ENCODE peak calls at places on chromosomes 2 and 18, in eight cellular contexts. One of them, this sample, is unnamed.

GRCh38 chr2:155218292-155218924 is 519.9 kb downstream of the KCNJ3 start:
- DNase-seq in endothelial cell: no peak
- DNase-seq in MCF 10A: no peak
- DNase-seq in GM23338: no peak
- DNase-seq in esophagus squamous epithelium: no peak
- DNase-seq in lower leg skin: no peak
- DNase-seq in mammary epithelial cell: no peak
- DNase-seq in CD8-positive, alpha-beta T cell: no peak
- DNase-seq in this sample: no peak

GRCh38 chr2:200189964-200190363 is 116.5 kb upstream of the SPATS2L start:
- DNase-seq in lower leg skin: no peak
- DNase-seq in CD8-positive, alpha-beta T cell: no peak
- DNase-seq in endothelial cell: no peak
- DNase-seq in MCF 10A: no peak
- DNase-seq in GM23338: no peak
- DNase-seq in esophagus squamous epithelium: no peak
- DNase-seq in mammary epithelial cell: peak; percentile 8
- DNase-seq in this sample: no peak

GRCh38 chr2:190744041-190744440 is 95.2 kb downstream of the NAB1 start:
- DNase-seq in mammary epithelial cell: no peak
- DNase-seq in CD8-positive, alpha-beta T cell: no peak
- DNase-seq in endothelial cell: no peak
- DNase-seq in GM23338: no peak
- DNase-seq in MCF 10A: no peak
- DNase-seq in lower leg skin: no peak
- DNase-seq in esophagus squamous epithelium: no peak
- DNase-seq in this sample: no peak

GRCh38 chr18:24991220-24991575 is 360.8 kb downstream of the ZNF521 start:
- DNase-seq in esophagus squamous epithelium: no peak
- DNase-seq in lower leg skin: no peak
- DNase-seq in endothelial cell: no peak
- DNase-seq in GM23338: no peak
- DNase-seq in CD8-positive, alpha-beta T cell: no peak
- DNase-seq in mammary epithelial cell: no peak
- DNase-seq in MCF 10A: no peak
- DNase-seq in this sample: no peak

GRCh38 chr2:25331686-25332365 is 9.9 kb downstream of the DNMT3A start:
- DNase-seq in lower leg skin: no peak
- DNase-seq in mammary epithelial cell: peak; percentile 22
- DNase-seq in endothelial cell: no peak
- DNase-seq in CD8-positive, alpha-beta T cell: no peak
- DNase-seq in MCF 10A: no peak
- DNase-seq in GM23338: no peak
- DNase-seq in esophagus squamous epithelium: no peak
- DNase-seq in this sample: no peak

GRCh38 chr18:65468881-65469280 is 281.9 kb upstream of the CDH7 start:
- DNase-seq in CD8-positive, alpha-beta T cell: no peak
- DNase-seq in esophagus squamous epithelium: no peak
- DNase-seq in lower leg skin: no peak
- DNase-seq in MCF 10A: no peak
- DNase-seq in mammary epithelial cell: no peak
- DNase-seq in GM23338: no peak
- DNase-seq in endothelial cell: no peak
- DNase-seq in this sample: no peak

GRCh38 chr2:218265626-218266025 is 4.3 kb downstream of the AAMP start:
- DNase-seq in endothelial cell: no peak
- DNase-seq in mammary epithelial cell: no peak
- DNase-seq in esophagus squamous epithelium: no peak
- DNase-seq in MCF 10A: no peak
- DNase-seq in CD8-positive, alpha-beta T cell: no peak
- DNase-seq in GM23338: no peak
- DNase-seq in lower leg skin: peak; percentile 82
- DNase-seq in this sample: no peak

GRCh38 chr18:1659190-1659589 is 754.5 kb downstream of the ADCYAP1 start:
- DNase-seq in mammary epithelial cell: no peak
- DNase-seq in GM23338: no peak
- DNase-seq in lower leg skin: no peak
- DNase-seq in CD8-positive, alpha-beta T cell: no peak
- DNase-seq in esophagus squamous epithelium: no peak
- DNase-seq in endothelial cell: no peak
- DNase-seq in MCF 10A: no peak
- DNase-seq in this sample: no peak

GRCh38 chr18:73462092-73462491 is 594.3 kb upstream of the NETO1 start:
- DNase-seq in lower leg skin: no peak
- DNase-seq in endothelial cell: no peak
- DNase-seq in CD8-positive, alpha-beta T cell: no peak
- DNase-seq in MCF 10A: peak; percentile 50
- DNase-seq in esophagus squamous epithelium: no peak
- DNase-seq in GM23338: no peak
- DNase-seq in mammary epithelial cell: peak; percentile 11
- DNase-seq in this sample: no peak

GRCh38 chr2:135029481-135030134 is 17.6 kb downstream of the MAP3K19 start:
- DNase-seq in mammary epithelial cell: no peak
- DNase-seq in GM23338: no peak
- DNase-seq in CD8-positive, alpha-beta T cell: no peak
- DNase-seq in esophagus squamous epithelium: no peak
- DNase-seq in MCF 10A: no peak
- DNase-seq in endothelial cell: no peak
- DNase-seq in lower leg skin: no peak
- DNase-seq in this sample: no peak

GRCh38 chr18:43681661-43682060 is 404.4 kb upstream of the SYT4 start:
- DNase-seq in esophagus squamous epithelium: no peak
- DNase-seq in mammary epithelial cell: no peak
- DNase-seq in endothelial cell: no peak
- DNase-seq in MCF 10A: no peak
- DNase-seq in lower leg skin: no peak
- DNase-seq in CD8-positive, alpha-beta T cell: no peak
- DNase-seq in GM23338: peak; percentile 16
- DNase-seq in this sample: no peak

GRCh38 chr2:72415781-72416180 is 268.1 kb upstream of the CYP26B1 start:
- DNase-seq in MCF 10A: no peak
- DNase-seq in GM23338: no peak
- DNase-seq in mammary epithelial cell: no peak
- DNase-seq in CD8-positive, alpha-beta T cell: no peak
- DNase-seq in endothelial cell: no peak
- DNase-seq in esophagus squamous epithelium: no peak
- DNase-seq in lower leg skin: no peak
- DNase-seq in this sample: no peak

GRCh38 chr2:101619191-101619591 is 78.3 kb upstream of the MAP4K4 start:
- DNase-seq in GM23338: no peak
- DNase-seq in CD8-positive, alpha-beta T cell: no peak
- DNase-seq in lower leg skin: no peak
- DNase-seq in endothelial cell: no peak
- DNase-seq in MCF 10A: peak; percentile 47
- DNase-seq in mammary epithelial cell: no peak
- DNase-seq in esophagus squamous epithelium: no peak
- DNase-seq in this sample: no peak

GRCh38 chr2:70767699-70768584 is at the start of gene ADD2:
- DNase-seq in endothelial cell: peak; percentile 75
- DNase-seq in MCF 10A: peak; percentile 33
- DNase-seq in mammary epithelial cell: peak; percentile 10
- DNase-seq in lower leg skin: no peak
- DNase-seq in GM23338: peak; percentile 83
- DNase-seq in esophagus squamous epithelium: no peak
- DNase-seq in CD8-positive, alpha-beta T cell: peak; percentile 41
- DNase-seq in this sample: peak; percentile 93

GRCh38 chr2:216991563-216991962 is 131.7 kb upstream of the TNP1 start:
- DNase-seq in endothelial cell: no peak
- DNase-seq in MCF 10A: no peak
- DNase-seq in lower leg skin: peak; percentile 93
- DNase-seq in esophagus squamous epithelium: no peak
- DNase-seq in GM23338: no peak
- DNase-seq in mammary epithelial cell: no peak
- DNase-seq in CD8-positive, alpha-beta T cell: no peak
- DNase-seq in this sample: no peak

GRCh38 chr2:226887940-226888339 is 52.1 kb downstream of the RHBDD1 start:
- DNase-seq in esophagus squamous epithelium: no peak
- DNase-seq in lower leg skin: no peak
- DNase-seq in CD8-positive, alpha-beta T cell: no peak
- DNase-seq in GM23338: no peak
- DNase-seq in mammary epithelial cell: no peak
- DNase-seq in endothelial cell: no peak
- DNase-seq in MCF 10A: no peak
- DNase-seq in this sample: no peak

GRCh38 chr18:27413495-27414401 is 228.6 kb upstream of the CHST9 start:
- DNase-seq in endothelial cell: no peak
- DNase-seq in esophagus squamous epithelium: no peak
- DNase-seq in lower leg skin: no peak
- DNase-seq in mammary epithelial cell: peak; percentile 80
- DNase-seq in CD8-positive, alpha-beta T cell: no peak
- DNase-seq in GM23338: no peak
- DNase-seq in MCF 10A: peak; percentile 79
- DNase-seq in this sample: no peak

GRCh38 chr18:39796413-39796812 is 2158.6 kb upstream of the PIK3C3 start:
- DNase-seq in CD8-positive, alpha-beta T cell: no peak
- DNase-seq in lower leg skin: no peak
- DNase-seq in mammary epithelial cell: peak; percentile 10
- DNase-seq in GM23338: no peak
- DNase-seq in esophagus squamous epithelium: no peak
- DNase-seq in endothelial cell: no peak
- DNase-seq in MCF 10A: no peak
- DNase-seq in this sample: no peak

GRCh38 chr2:111118455-111119003 is 2.2 kb upstream of the BCL2L11 start:
- DNase-seq in lower leg skin: peak; percentile 88
- DNase-seq in mammary epithelial cell: no peak
- DNase-seq in MCF 10A: no peak
- DNase-seq in endothelial cell: peak; percentile 23
- DNase-seq in esophagus squamous epithelium: no peak
- DNase-seq in GM23338: peak; percentile 53
- DNase-seq in CD8-positive, alpha-beta T cell: peak; percentile 6
- DNase-seq in this sample: peak; percentile 63

GRCh38 chr2:175539122-175539521 is 357.6 kb upstream of the ATP5MC3 start:
- DNase-seq in MCF 10A: no peak
- DNase-seq in CD8-positive, alpha-beta T cell: no peak
- DNase-seq in mammary epithelial cell: no peak
- DNase-seq in GM23338: no peak
- DNase-seq in esophagus squamous epithelium: no peak
- DNase-seq in lower leg skin: no peak
- DNase-seq in endothelial cell: no peak
- DNase-seq in this sample: no peak

GRCh38 chr2:14634223-14634884 is 1.8 kb downstream of the LRATD1 start:
- DNase-seq in lower leg skin: peak; percentile 96
- DNase-seq in mammary epithelial cell: peak; percentile 86
- DNase-seq in MCF 10A: peak; percentile 88
- DNase-seq in CD8-positive, alpha-beta T cell: no peak
- DNase-seq in endothelial cell: peak; percentile 90
- DNase-seq in GM23338: peak; percentile 89
- DNase-seq in esophagus squamous epithelium: no peak
- DNase-seq in this sample: peak; percentile 91
- TF ChIP-seq CTCF in lower leg skin: no peak
- TF ChIP-seq CTCF in mammary epithelial cell: peak; percentile 66
- TF ChIP-seq CTCF in MCF 10A: peak; percentile 72
- TF ChIP-seq CTCF in CD8-positive, alpha-beta T cell: no peak
- TF ChIP-seq CTCF in endothelial cell: peak; percentile 60
- TF ChIP-seq CTCF in GM23338: peak; percentile 76
- TF ChIP-seq CTCF in esophagus squamous epithelium: peak; percentile 58
- TF ChIP-seq CTCF in this sample: peak; percentile 74

DNA sequence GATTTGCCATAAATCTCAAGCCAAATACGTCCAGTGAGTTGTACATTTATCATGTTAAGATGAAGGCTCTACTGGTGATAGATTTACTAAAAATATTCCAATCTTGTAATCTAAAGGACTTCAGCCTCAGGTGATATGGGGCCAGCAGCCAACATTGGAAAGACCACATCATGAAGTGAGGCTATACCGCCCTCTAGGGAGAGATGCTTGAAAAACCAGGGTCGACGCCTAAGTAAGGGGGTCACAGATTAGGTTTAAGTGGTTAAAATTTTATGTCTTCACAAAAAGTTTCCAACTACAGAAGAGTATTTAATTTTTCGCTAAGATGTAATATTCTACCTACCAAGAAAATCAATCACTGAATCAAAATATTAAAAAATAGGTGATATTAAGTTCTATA is 33.3 kb downstream of the DOCK10 start:
- DNase-seq in GM23338: peak; percentile 77
- DNase-seq in mammary epithelial cell: no peak
- DNase-seq in endothelial cell: peak; percentile 30
- DNase-seq in lower leg skin: no peak
- DNase-seq in CD8-positive, alpha-beta T cell: no peak
- DNase-seq in esophagus squamous epithelium: no peak
- DNase-seq in MCF 10A: peak; percentile 40
- DNase-seq in this sample: peak; percentile 62
- TF ChIP-seq CTCF in GM23338: peak; percentile 87
- TF ChIP-seq CTCF in mammary epithelial cell: peak; percentile 43
- TF ChIP-seq CTCF in endothelial cell: peak; percentile 35
- TF ChIP-seq CTCF in lower leg skin: no peak
- TF ChIP-seq CTCF in CD8-positive, alpha-beta T cell: peak; percentile 46
- TF ChIP-seq CTCF in esophagus squamous epithelium: no peak
- TF ChIP-seq CTCF in MCF 10A: peak; percentile 33
- TF ChIP-seq CTCF in this sample: peak; percentile 82

GRCh38 chr18:57910817-57911216 is 107.7 kb upstream of the ATP8B1 start:
- DNase-seq in esophagus squamous epithelium: no peak
- DNase-seq in mammary epithelial cell: no peak
- DNase-seq in MCF 10A: no peak
- DNase-seq in CD8-positive, alpha-beta T cell: no peak
- DNase-seq in lower leg skin: no peak
- DNase-seq in GM23338: peak; percentile 79
- DNase-seq in endothelial cell: peak; percentile 28
- DNase-seq in this sample: peak; percentile 31
- TF ChIP-seq CTCF in esophagus squamous epithelium: no peak
- TF ChIP-seq CTCF in mammary epithelial cell: peak; percentile 34
- TF ChIP-seq CTCF in MCF 10A: peak; percentile 39
- TF ChIP-seq CTCF in CD8-positive, alpha-beta T cell: no peak
- TF ChIP-seq CTCF in lower leg skin: no peak
- TF ChIP-seq CTCF in GM23338: peak; percentile 88
- TF ChIP-seq CTCF in endothelial cell: peak; percentile 34
- TF ChIP-seq CTCF in this sample: peak; percentile 59

GRCh38 chr2:182586426-182586825 is 129.6 kb upstream of the DNAJC10 start:
- DNase-seq in MCF 10A: peak; percentile 6
- DNase-seq in GM23338: no peak
- DNase-seq in esophagus squamous epithelium: no peak
- DNase-seq in endothelial cell: no peak
- DNase-seq in CD8-positive, alpha-beta T cell: no peak
- DNase-seq in mammary epithelial cell: no peak
- DNase-seq in lower leg skin: no peak
- DNase-seq in this sample: no peak
- TF ChIP-seq CTCF in MCF 10A: no peak
- TF ChIP-seq CTCF in GM23338: no peak
- TF ChIP-seq CTCF in esophagus squamous epithelium: no peak
- TF ChIP-seq CTCF in endothelial cell: no peak
- TF ChIP-seq CTCF in CD8-positive, alpha-beta T cell: no peak
- TF ChIP-seq CTCF in mammary epithelial cell: no peak
- TF ChIP-seq CTCF in lower leg skin: no peak
- TF ChIP-seq CTCF in this sample: peak; percentile 25

DNA sequence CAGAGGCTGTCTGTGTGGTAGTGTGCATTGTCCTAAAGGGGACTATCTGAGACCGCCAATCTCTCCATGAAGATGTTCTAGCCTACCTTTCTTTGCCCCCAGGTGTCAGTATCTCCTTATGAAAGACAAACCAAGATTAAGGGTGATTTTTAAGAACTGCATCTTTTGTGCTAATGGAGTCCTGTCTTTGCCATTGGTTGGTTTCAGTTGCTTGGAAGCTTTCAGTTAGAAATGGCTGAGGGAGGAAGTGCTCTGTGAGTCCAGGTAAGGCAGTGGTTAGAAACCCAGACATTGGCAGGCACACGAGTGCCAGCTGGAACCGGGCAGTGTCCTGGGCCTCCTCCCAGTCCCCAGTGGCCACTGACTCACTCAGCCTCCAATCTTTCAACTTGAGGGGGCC is 111.3 kb downstream of the DOCK10 start:
- DNase-seq in esophagus squamous epithelium: no peak
- DNase-seq in MCF 10A: no peak
- DNase-seq in endothelial cell: no peak
- DNase-seq in CD8-positive, alpha-beta T cell: no peak
- DNase-seq in GM23338: peak; percentile 34
- DNase-seq in mammary epithelial cell: no peak
- DNase-seq in lower leg skin: no peak
- DNase-seq in this sample: no peak
- TF ChIP-seq CTCF in esophagus squamous epithelium: no peak
- TF ChIP-seq CTCF in MCF 10A: no peak
- TF ChIP-seq CTCF in endothelial cell: no peak
- TF ChIP-seq CTCF in CD8-positive, alpha-beta T cell: peak; percentile 47
- TF ChIP-seq CTCF in GM23338: peak; percentile 61
- TF ChIP-seq CTCF in mammary epithelial cell: no peak
- TF ChIP-seq CTCF in lower leg skin: no peak
- TF ChIP-seq CTCF in this sample: no peak